ENCODE peak calls at places on chromosomes 13 and 19, in ten cellular contexts. S, J, F, B, L, T, Y, G, O and N are unnamed samples. For H3K27me3, the result is how much of the 10 kb centered on the place peaks cover.

GRCh38 chr13:40682449-40683240 is 16.2 kb upstream of the FOXO1 start:
- DNase-seq in S (no peak), J (peak), F (no peak), B (no peak), L (no peak), T (no peak), Y (peak), G (no peak), O (no peak), N (peak)

GRCh38 chr19:50992666-50993035 is 8.8 kb downstream of the KLK8 start:
- DNase-seq in S (no peak), J (no peak), F (no peak), B (no peak), L (no peak), T (no peak), Y (no peak), G (no peak), O (no peak), N (no peak)

GRCh38 chr13:31045621-31046081 is 113.2 kb downstream of the TEX26 start:
- DNase-seq in S (no peak), J (peak), F (peak), B (peak), L (peak), T (no peak), Y (peak), G (no peak), O (no peak), N (peak)

GRCh38 chr19:43538922-43539321 is 5.9 kb downstream of the ZNF575 start:
- DNase-seq in S (no peak), J (no peak), F (no peak), B (no peak), L (no peak), T (no peak), Y (no peak), G (no peak), O (no peak), N (no peak)

GRCh38 chr19:38526430-38526829 is 91.3 kb downstream of the MAP4K1 start:
- DNase-seq in S (no peak), J (no peak), F (no peak), B (no peak), L (no peak), T (no peak), Y (no peak), G (no peak), O (no peak), N (no peak)

GRCh38 chr19:6963937-6964336 is 57.3 kb downstream of the MBD3L2B start:
- DNase-seq in S (no peak), J (no peak), F (no peak), B (no peak), L (no peak), T (no peak), Y (no peak), G (no peak), O (no peak), N (no peak)

GRCh38 chr19:37953576-37954303 is 46.7 kb downstream of the SIPA1L3 start:
- DNase-seq in S (no peak), J (no peak), F (no peak), B (no peak), L (no peak), T (no peak), Y (no peak), G (no peak), O (peak), N (peak)

GRCh38 chr13:20465218-20465879 is 60.3 kb downstream of the CRYL1 start:
- DNase-seq in S (no peak), J (peak), F (no peak), B (peak), L (no peak), T (no peak), Y (peak), G (no peak), O (no peak), N (peak)

GRCh38 chr19:5642204-5642603 is 19.3 kb downstream of the SAFB start:
- DNase-seq in S (no peak), J (no peak), F (no peak), B (no peak), L (no peak), T (no peak), Y (no peak), G (no peak), O (no peak), N (peak)

DNA sequence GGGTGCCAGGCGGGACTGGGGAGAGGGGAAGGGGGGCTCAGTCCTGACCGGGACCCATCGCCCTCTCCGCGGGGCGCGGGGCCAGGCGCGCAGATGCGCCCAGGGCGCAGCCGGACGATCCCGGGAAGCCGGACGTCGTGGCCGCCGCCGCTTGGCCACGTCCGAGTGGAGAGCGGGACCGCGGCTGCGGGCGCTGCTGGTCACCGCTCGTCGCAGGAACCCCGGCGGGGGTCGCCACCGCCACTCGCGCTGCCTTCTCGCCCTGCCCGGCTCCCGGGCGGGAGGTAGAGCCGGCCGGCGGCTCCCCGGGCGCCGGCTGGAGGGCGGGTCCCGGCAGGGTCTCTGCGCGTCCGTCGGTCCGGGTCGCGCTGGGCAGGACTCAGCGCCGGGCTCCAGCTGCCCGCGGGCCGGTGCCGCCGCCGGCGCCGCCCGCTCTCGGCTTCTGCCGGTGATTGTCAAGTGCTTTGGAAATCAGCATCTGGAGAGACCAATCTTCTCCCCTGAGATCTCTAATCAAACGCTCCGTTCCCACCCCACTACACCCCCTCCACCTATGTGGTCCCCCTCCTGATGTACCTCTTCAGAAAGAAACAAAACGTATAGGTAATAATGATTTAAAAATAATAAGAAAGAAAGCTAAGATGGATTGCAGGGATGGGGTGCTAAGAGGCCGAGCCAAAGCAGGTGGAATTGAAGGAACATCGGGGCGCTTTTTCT is 464.4 kb downstream of the ITGBL1 start:
- DNase-seq in S (no peak), J (no peak), F (no peak), B (no peak), L (no peak), T (no peak), Y (no peak), G (no peak), O (no peak), N (no peak)
- H3K27me3 ChIP-seq in S (half or more), J (under half), F (under half), B (under half), L (under half), T (under half), Y (under half), G (half or more), O (half or more), N (half or more)

GRCh38 chr19:12843328-12843727 is 5.0 kb downstream of the MAST1 start:
- DNase-seq in S (no peak), J (no peak), F (no peak), B (no peak), L (no peak), T (no peak), Y (no peak), G (no peak), O (no peak), N (no peak)

GRCh38 chr19:12842511-12842910 is 4.2 kb downstream of the MAST1 start:
- DNase-seq in S (no peak), J (no peak), F (no peak), B (no peak), L (no peak), T (no peak), Y (no peak), G (no peak), O (no peak), N (no peak)

GRCh38 chr19:12841094-12841493 is 2.8 kb downstream of the MAST1 start:
- DNase-seq in S (no peak), J (peak), F (no peak), B (no peak), L (no peak), T (peak), Y (peak), G (no peak), O (peak), N (peak)

GRCh38 chr19:12847159-12848139 is 9.1 kb downstream of the MAST1 start:
- DNase-seq in S (peak), J (peak), F (no peak), B (peak), L (peak), T (peak), Y (peak), G (peak), O (peak), N (peak)

GRCh38 chr19:12843999-12844732 is 5.9 kb downstream of the MAST1 start:
- DNase-seq in S (no peak), J (no peak), F (no peak), B (no peak), L (no peak), T (no peak), Y (no peak), G (no peak), O (no peak), N (no peak)
- H3K27me3 ChIP-seq in S (half or more), J (under half), F (under half), B (under half), L (under half), T (under half), Y (under half), G (half or more), O (under half), N (under half)

DNA sequence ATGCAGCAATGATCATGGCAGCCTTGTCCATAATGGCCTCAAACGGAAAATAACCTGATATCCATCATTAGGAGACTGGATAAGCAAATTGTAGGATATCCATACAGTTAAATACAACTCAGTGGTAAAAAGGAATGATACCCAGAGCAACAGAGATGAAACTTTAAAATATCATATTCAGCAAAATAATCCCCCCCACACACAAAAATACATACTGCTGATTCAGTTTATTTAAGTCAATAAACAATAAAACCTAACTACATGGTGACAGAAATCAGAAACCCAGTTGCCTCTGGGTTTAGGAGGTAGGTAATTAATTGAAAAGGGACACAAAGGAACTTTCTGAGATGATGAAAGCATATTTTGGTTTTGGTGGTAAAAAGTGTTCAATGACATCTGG is 27.9 kb upstream of the DLEU7 start:
- DNase-seq in S (no peak), J (no peak), F (no peak), B (no peak), L (no peak), T (no peak), Y (no peak), G (no peak), O (no peak), N (no peak)
- H3K27me3 ChIP-seq in S (under half), J (under half), F (under half), B (under half), L (under half), T (under half), Y (under half), G (under half), O (under half), N (under half)

DNA sequence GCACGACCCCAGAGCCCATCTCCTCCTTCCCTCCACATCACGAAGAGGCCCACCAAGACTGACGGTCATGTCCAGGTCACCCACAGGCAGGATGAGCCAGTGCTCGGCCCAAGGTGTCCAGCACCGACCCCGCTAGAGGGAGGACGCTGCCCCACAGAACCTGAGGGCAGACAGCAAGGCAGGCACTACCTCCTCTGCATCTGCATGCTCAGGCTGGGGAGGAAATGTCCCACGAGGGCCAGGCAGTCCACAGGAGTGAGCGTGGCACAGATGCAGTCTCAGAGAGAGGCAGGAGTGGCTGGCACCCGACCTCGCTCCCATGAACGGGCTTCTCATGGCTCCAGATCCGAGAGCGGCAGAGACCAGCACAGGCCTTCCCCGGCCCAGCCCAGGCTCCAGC is 133.2 kb downstream of the TUBA3C start:
- DNase-seq in S (no peak), J (no peak), F (no peak), B (no peak), L (no peak), T (no peak), Y (no peak), G (no peak), O (no peak), N (no peak)
- H3K27me3 ChIP-seq in S (under half), J (under half), F (under half), B (under half), L (under half), T (under half), Y (under half), G (under half), O (under half), N (under half)

GRCh38 chr19:13098291-13099072 is 4.2 kb downstream of the LYL1 start:
- DNase-seq in S (peak), J (no peak), F (no peak), B (peak), L (no peak), T (peak), Y (peak), G (no peak), O (no peak), N (no peak)

GRCh38 chr19:13096968-13097330 is 5.7 kb downstream of the LYL1 start:
- DNase-seq in S (peak), J (no peak), F (no peak), B (no peak), L (no peak), T (no peak), Y (no peak), G (no peak), O (no peak), N (no peak)

GRCh38 chr19:13099073-13099999 is 3.3 kb downstream of the LYL1 start:
- DNase-seq in S (peak), J (no peak), F (no peak), B (peak), L (peak), T (peak), Y (no peak), G (peak), O (no peak), N (no peak)

GRCh38 chr19:13095934-13096890 is 6.4 kb downstream of the LYL1 start:
- DNase-seq in S (peak), J (no peak), F (no peak), B (no peak), L (no peak), T (peak), Y (no peak), G (no peak), O (peak), N (no peak)

GRCh38 chr19:13097331-13098258 is 5.1 kb downstream of the LYL1 start:
- DNase-seq in S (peak), J (no peak), F (no peak), B (no peak), L (peak), T (no peak), Y (no peak), G (no peak), O (no peak), N (no peak)
- H3K27me3 ChIP-seq in S (under half), J (under half), F (under half), B (under half), L (under half), T (under half), Y (under half), G (under half), O (half or more), N (under half)

GRCh38 chr19:1512671-1513491 is at the start of gene ADAMTSL5:
- DNase-seq in S (peak), J (peak), F (no peak), B (peak), L (peak), T (peak), Y (peak), G (peak), O (no peak), N (peak)

GRCh38 chr19:1510442-1510806 is 2.4 kb downstream of the ADAMTSL5 start:
- DNase-seq in S (no peak), J (no peak), F (no peak), B (no peak), L (no peak), T (no peak), Y (no peak), G (no peak), O (no peak), N (no peak)

GRCh38 chr19:1510807-1511206 is 2.0 kb downstream of the ADAMTSL5 start:
- DNase-seq in S (no peak), J (no peak), F (no peak), B (no peak), L (no peak), T (no peak), Y (no peak), G (no peak), O (no peak), N (no peak)

GRCh38 chr19:1511989-1512338 is 855 bp downstream of the ADAMTSL5 start:
- DNase-seq in S (no peak), J (no peak), F (no peak), B (no peak), L (no peak), T (no peak), Y (no peak), G (no peak), O (no peak), N (no peak)

DNA sequence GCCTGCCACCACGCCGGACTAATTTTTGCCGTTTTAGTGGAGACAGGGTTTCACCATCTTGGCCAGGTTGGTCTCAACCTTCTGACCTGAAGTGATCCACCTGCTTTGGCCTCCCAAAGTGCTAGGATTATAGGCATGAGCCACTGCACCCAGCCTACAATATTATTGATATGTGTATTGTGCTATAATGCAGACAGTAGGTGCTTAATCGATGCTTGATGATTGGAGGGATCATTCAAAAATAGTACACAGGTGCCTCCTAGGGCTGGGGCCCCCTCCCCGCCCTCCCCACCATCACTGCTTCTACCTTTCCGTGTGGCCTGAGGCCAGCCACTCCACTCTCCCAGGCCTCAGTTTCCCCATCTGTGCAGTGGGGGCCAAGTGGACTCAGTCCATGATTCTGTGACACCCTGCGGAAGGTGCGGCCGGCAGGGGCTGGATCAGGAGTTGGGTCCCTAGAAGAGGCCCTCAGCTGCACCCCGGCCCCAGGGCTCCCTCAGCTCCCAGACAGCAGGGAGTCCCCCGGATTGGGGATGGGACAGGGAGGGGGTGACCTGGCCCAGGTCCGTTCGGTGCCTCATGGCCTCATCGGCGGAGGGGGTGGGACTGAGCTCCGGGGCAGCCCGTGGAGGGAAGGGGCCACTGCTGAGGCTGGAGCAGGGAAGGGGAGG is 1.4 kb downstream of the ADAMTSL5 start:
- DNase-seq in S (no peak), J (no peak), F (no peak), B (no peak), L (no peak), T (no peak), Y (no peak), G (no peak), O (no peak), N (no peak)
- H3K27me3 ChIP-seq in S (under half), J (under half), F (under half), B (under half), L (under half), T (under half), Y (under half), G (half or more), O (half or more), N (under half)

GRCh38 chr19:13121551-13122274 is 3.6 kb downstream of the NACC1 start:
- DNase-seq in S (no peak), J (no peak), F (no peak), B (no peak), L (no peak), T (no peak), Y (no peak), G (no peak), O (no peak), N (no peak)
- H3K27me3 ChIP-seq in S (under half), J (under half), F (under half), B (under half), L (under half), T (under half), Y (under half), G (under half), O (under half), N (under half)

DNA sequence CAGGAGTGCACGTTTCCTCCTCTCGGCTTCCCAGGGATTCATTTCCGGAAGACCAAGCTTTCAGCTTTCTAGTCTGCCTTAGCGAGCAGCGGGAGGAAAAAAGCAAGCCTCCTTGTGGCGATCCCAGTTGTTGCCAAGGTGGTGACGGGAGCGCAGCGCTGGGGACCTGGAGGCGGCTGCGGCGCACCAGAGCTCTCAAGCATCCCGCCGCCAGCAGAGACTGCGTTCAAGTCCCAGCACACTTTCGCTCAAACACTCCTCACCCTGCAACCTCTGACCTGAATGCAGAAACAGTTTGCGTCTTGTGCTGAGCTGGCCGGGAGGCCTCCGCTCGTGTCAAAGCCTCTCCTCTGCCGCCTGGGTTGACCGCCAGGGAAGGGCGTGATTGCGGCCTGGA is 4.9 kb downstream of the GSX1 start:
- DNase-seq in S (no peak), J (peak), F (no peak), B (no peak), L (no peak), T (peak), Y (peak), G (no peak), O (peak), N (peak)
- H3K27me3 ChIP-seq in S (half or more), J (half or more), F (half or more), B (half or more), L (under half), T (half or more), Y (under half), G (half or more), O (half or more), N (half or more)